ENCODE peak calls at places on chromosomes 4 and X, in seven cellular contexts. N, S, H, U, B, L and J are unnamed samples.

GRCh38 chrX:41922694-41923171 is 621 bp downstream of the CASK start:
- DNase-seq in S (peak), B (no peak), N (no peak), U (peak), H (no peak), L (no peak), J (no peak)

GRCh38 chrX:130253916-130254315 is 14.8 kb downstream of the ZNF280C start:
- DNase-seq in S (no peak), U (no peak), N (no peak), H (no peak), B (no peak), L (no peak), J (no peak)

GRCh38 chrX:136475236-136475635 is 12.5 kb upstream of the BRS3 start:
- DNase-seq in B (no peak), S (no peak), N (no peak), L (no peak), H (no peak), U (no peak), J (no peak)

GRCh38 chr4:76950052-76950845 is 697 bp downstream of the SEPTIN11 start:
- DNase-seq in B (no peak), N (peak), L (no peak), U (peak), H (peak), S (peak), J (peak)

GRCh38 chr4:79613269-79613995 is 205.4 kb upstream of the GK2 start:
- DNase-seq in B (no peak), H (no peak), S (no peak), L (no peak), U (no peak), N (no peak), J (no peak)

GRCh38 chrX:14064632-14065432 is 35.1 kb upstream of the GEMIN8 start:
- DNase-seq in H (no peak), N (no peak), S (peak), U (no peak), L (no peak), B (no peak), J (no peak)

GRCh38 chrX:148588649-148589310 is 88.4 kb downstream of the AFF2 start:
- DNase-seq in L (no peak), B (no peak), N (no peak), S (no peak), H (no peak), U (no peak), J (no peak)

GRCh38 chrX:63929608-63930007 is 144.6 kb upstream of the ARHGEF9 start:
- DNase-seq in N (no peak), H (no peak), B (no peak), U (no peak), S (no peak), L (no peak), J (no peak)

GRCh38 chr4:13137400-13137799 is 346.7 kb downstream of the RAB28 start:
- DNase-seq in L (no peak), N (no peak), U (no peak), H (no peak), B (no peak), S (no peak), J (no peak)

GRCh38 chrX:105323951-105324350 is 103.5 kb upstream of the TEX13A start:
- DNase-seq in B (peak), S (peak), L (no peak), U (no peak), H (no peak), N (no peak), J (no peak)

GRCh38 chrX:15674514-15674898 is 9.9 kb upstream of the CLTRN start:
- DNase-seq in U (peak), L (peak), B (peak), H (peak), S (peak), N (peak), J (peak)

GRCh38 chrX:48474127-48474526 is 1.9 kb upstream of the FTSJ1 start:
- DNase-seq in S (no peak), H (no peak), B (no peak), N (no peak), L (no peak), U (no peak), J (no peak)

GRCh38 chr4:184444953-184445309 is 29.4 kb downstream of the IRF2 start:
- DNase-seq in U (peak), N (no peak), H (peak), S (no peak), B (no peak), L (no peak), J (no peak)

GRCh38 chrX:111168314-111168713 is 72.3 kb downstream of the PAK3 start:
- DNase-seq in N (no peak), L (no peak), B (no peak), H (no peak), U (peak), S (no peak), J (no peak)

GRCh38 chr4:90025248-90025647 is 101.9 kb upstream of the CCSER1 start:
- DNase-seq in N (no peak), L (no peak), S (no peak), H (no peak), B (no peak), U (no peak), J (no peak)

GRCh38 chr4:27154706-27155105 is 294.1 kb downstream of the STIM2 start:
- DNase-seq in B (no peak), U (no peak), S (peak), N (no peak), L (no peak), H (no peak), J (no peak)

GRCh38 chrX:17860811-17861495 is at the start of gene RAI2:
- DNase-seq in L (no peak), U (peak), H (no peak), B (peak), N (no peak), S (no peak), J (peak)

GRCh38 chr4:8330821-8331566 is 61.4 kb downstream of the HTRA3 start:
- DNase-seq in S (no peak), L (no peak), N (no peak), B (no peak), U (no peak), H (no peak), J (no peak)

GRCh38 chr4:116275006-116275405 is 810.4 kb downstream of the TRAM1L1 start:
- DNase-seq in U (no peak), N (no peak), L (no peak), B (no peak), S (no peak), H (no peak), J (no peak)